ENCODE peak calls at places on chromosomes 3 and 15, in seven cellular contexts. L is ovary; U is SJSA1; C is upper lobe of right lung; R is CD8-positive, alpha-beta T cell; J is GM23248; Z is cardiac muscle cell. M is an unnamed sample. For H3K4me1, the result is how much of the 10 kb centered on the place peaks cover.

GRCh38 chr15:50653156-50653743 is 33.3 kb downstream of the TRPM7 start:
- DNase-seq in R (no peak), J (no peak), Z (no peak), L (no peak), U (no peak), C (no peak), M (no peak)

GRCh38 chr3:186261638-186262037 is 100.4 kb downstream of the DGKG start:
- DNase-seq in C (no peak), J (peak), R (no peak), L (no peak), U (no peak), Z (peak), M (no peak)

GRCh38 chr3:150292891-150293290 is 115.2 kb upstream of the TSC22D2 start:
- DNase-seq in R (no peak), Z (peak), L (no peak), J (peak), U (no peak), C (no peak), M (no peak)

GRCh38 chr3:47605646-47606045 is 27.0 kb upstream of the CSPG5 start:
- DNase-seq in C (no peak), J (peak), R (no peak), U (no peak), L (no peak), Z (peak), M (no peak)

GRCh38 chr3:24290596-24290995 is 204.1 kb downstream of the THRB start:
- DNase-seq in R (no peak), J (peak), L (no peak), U (no peak), C (no peak), Z (no peak), M (no peak)

GRCh38 chr15:68363353-68363752 is 68.6 kb downstream of the ITGA11 start:
- DNase-seq in J (peak), Z (no peak), R (no peak), C (no peak), L (no peak), U (no peak), M (no peak)

GRCh38 chr3:130480736-130481135 is 36.2 kb upstream of the COL6A6 start:
- DNase-seq in Z (peak), C (no peak), R (no peak), L (peak), J (peak), U (no peak), M (peak)

GRCh38 chr15:93105510-93105909 is 16.5 kb upstream of the RGMA start:
- DNase-seq in Z (no peak), L (no peak), C (no peak), R (no peak), J (no peak), U (no peak), M (no peak)

GRCh38 chr3:9098716-9099675 is 135.7 kb upstream of the RAD18 start:
- DNase-seq in U (no peak), R (no peak), J (no peak), L (peak), Z (no peak), C (no peak), M (no peak)

GRCh38 chr3:156218353-156218744 is 98.0 kb downstream of the KCNAB1 start:
- DNase-seq in R (no peak), Z (no peak), U (peak), J (no peak), L (no peak), C (no peak), M (no peak)

GRCh38 chr3:14273886-14274517 is 95.4 kb downstream of the LSM3 start:
- DNase-seq in L (no peak), R (no peak), C (no peak), J (peak), U (no peak), Z (no peak), M (no peak)

GRCh38 chr3:172846706-172847105 is 96.2 kb downstream of the ECT2 start:
- DNase-seq in J (peak), C (no peak), R (no peak), Z (peak), U (peak), L (no peak), M (no peak)

GRCh38 chr3:13161021-13161759 is 88.0 kb upstream of the IQSEC1 start:
- DNase-seq in L (no peak), R (no peak), J (no peak), Z (no peak), U (no peak), C (peak), M (no peak)

GRCh38 chr3:123651449-123652345 is 66.8 kb upstream of the HACD2 start:
- DNase-seq in L (no peak), U (no peak), Z (peak), C (no peak), J (peak), R (no peak), M (no peak)

GRCh38 chr3:185439745-185440466 is 58.9 kb downstream of the TMEM41A start:
- DNase-seq in C (no peak), J (no peak), R (no peak), Z (no peak), L (no peak), U (no peak), M (no peak)

GRCh38 chr3:8574040-8574669 is 70.4 kb downstream of the SSUH2 start:
- DNase-seq in U (no peak), J (no peak), R (no peak), C (no peak), Z (no peak), L (no peak), M (no peak)

GRCh38 chr3:170128259-170128976 is 53.1 kb downstream of the PHC3 start:
- DNase-seq in L (no peak), U (no peak), R (peak), C (no peak), J (no peak), Z (no peak), M (no peak)

GRCh38 chr15:45829336-45830153 is 194.7 kb downstream of the SQOR start:
- DNase-seq in R (no peak), J (no peak), L (no peak), Z (no peak), C (no peak), U (no peak), M (no peak)
- H3K4me1 ChIP-seq in R (under half), J (under half), L (under half), Z (under half), C (under half), U (under half), M (under half)

GRCh38 chr3:193780371-193780770 is 187.4 kb downstream of the OPA1 start:
- DNase-seq in J (peak), U (no peak), R (no peak), C (no peak), L (no peak), Z (no peak), M (no peak)
- H3K4me1 ChIP-seq in J (under half), U (under half), R (under half), C (under half), L (under half), Z (under half), M (under half)

GRCh38 chr3:30498587-30498967 is 107.8 kb upstream of the TGFBR2 start:
- DNase-seq in Z (no peak), L (no peak), U (no peak), J (no peak), R (no peak), C (no peak), M (no peak)

GRCh38 chr3:30493912-30494311 is 112.5 kb upstream of the TGFBR2 start:
- DNase-seq in C (no peak), J (peak), Z (peak), R (no peak), U (no peak), L (no peak), M (no peak)

GRCh38 chr3:30492581-30493192 is 113.7 kb upstream of the TGFBR2 start:
- DNase-seq in L (no peak), Z (peak), U (peak), C (no peak), R (no peak), J (peak), M (no peak)

GRCh38 chr3:30495172-30496124 is 111.0 kb upstream of the TGFBR2 start:
- DNase-seq in L (no peak), U (peak), R (no peak), J (peak), Z (no peak), C (no peak), M (no peak)

GRCh38 chr3:30496496-30496966 is 109.9 kb upstream of the TGFBR2 start:
- DNase-seq in Z (peak), U (peak), C (no peak), J (peak), L (no peak), R (no peak), M (no peak)
- H3K4me1 ChIP-seq in Z (under half), U (under half), C (under half), J (half or more), L (under half), R (under half), M (under half)

GRCh38 chr15:45855907-45856579 is 221.2 kb downstream of the SQOR start:
- DNase-seq in Z (no peak), J (no peak), R (no peak), C (no peak), L (no peak), U (peak), M (no peak)
- H3K4me1 ChIP-seq in Z (under half), J (under half), R (under half), C (under half), L (under half), U (under half), M (under half)